ENCODE peak calls at places on chromosomes 3 and 15, in seven cellular contexts. A is vagina, R is colonic mucosa, W is A673, Q is astrocyte of the spinal cord, Z is cardiac muscle cell, S is breast epithelium. H is an unnamed sample.

GRCh38 chr3:151769175-151769574 is 35.4 kb downstream of the AADACL2 start:
- DNase-seq in A (no peak), R (no peak), W (no peak), Q (no peak), Z (no peak), S (no peak), H (no peak)

GRCh38 chr15:62164500-62165028 is 521 bp downstream of the C2CD4B start:
- DNase-seq in A (no peak), R (no peak), W (peak), Q (no peak), Z (peak), S (no peak), H (peak)

GRCh38 chr3:168812234-168812633 is 716.5 kb upstream of the GOLIM4 start:
- DNase-seq in A (no peak), R (no peak), W (peak), Q (peak), Z (no peak), S (no peak), H (no peak)

GRCh38 chr3:14767706-14768105 is 51.1 kb upstream of the FGD5 start:
- DNase-seq in A (no peak), R (no peak), W (no peak), Q (no peak), Z (no peak), S (no peak), H (no peak)

GRCh38 chr3:30167511-30168135 is 438.8 kb upstream of the TGFBR2 start:
- DNase-seq in A (no peak), R (no peak), W (peak), Q (peak), Z (no peak), S (no peak), H (no peak)

GRCh38 chr15:63915209-63915887 is 81.6 kb upstream of the HERC1 start:
- DNase-seq in A (no peak), R (no peak), W (no peak), Q (no peak), Z (peak), S (no peak), H (no peak)

GRCh38 chr3:16124636-16125035 is 49.8 kb upstream of the GALNT15 start:
- DNase-seq in A (no peak), R (no peak), W (no peak), Q (peak), Z (no peak), S (no peak), H (peak)

GRCh38 chr3:55721716-55722484 is 234.8 kb upstream of the WNT5A start:
- DNase-seq in A (no peak), R (peak), W (peak), Q (peak), Z (peak), S (no peak), H (peak)

GRCh38 chr3:157390713-157391515 is 45.7 kb upstream of the PTX3 start:
- DNase-seq in A (no peak), R (no peak), W (no peak), Q (no peak), Z (no peak), S (no peak), H (no peak)

GRCh38 chr3:30658328-30659052 is 52.1 kb downstream of the TGFBR2 start:
- DNase-seq in A (no peak), R (no peak), W (peak), Q (peak), Z (no peak), S (no peak), H (peak)

GRCh38 chr3:193688845-193689714 is 96.1 kb downstream of the OPA1 start:
- DNase-seq in A (no peak), R (no peak), W (no peak), Q (no peak), Z (no peak), S (no peak), H (no peak)

GRCh38 chr3:193693774-193694173 is 100.8 kb downstream of the OPA1 start:
- DNase-seq in A (no peak), R (no peak), W (no peak), Q (no peak), Z (no peak), S (no peak), H (no peak)
- H3K4me3 ChIP-seq in A (no peak), R (no peak), W (no peak), Q (no peak), Z (no peak), S (no peak), H (no peak)

GRCh38 chr3:179076243-179077027 is 4.8 kb upstream of the ZMAT3 start:
- DNase-seq in A (no peak), R (no peak), W (no peak), Q (no peak), Z (no peak), S (no peak), H (no peak)
- TF ChIP-seq CTCF in A (no peak), R (no peak), W (no peak), Q (no peak), Z (no peak), S (no peak), H (no peak)

DNA sequence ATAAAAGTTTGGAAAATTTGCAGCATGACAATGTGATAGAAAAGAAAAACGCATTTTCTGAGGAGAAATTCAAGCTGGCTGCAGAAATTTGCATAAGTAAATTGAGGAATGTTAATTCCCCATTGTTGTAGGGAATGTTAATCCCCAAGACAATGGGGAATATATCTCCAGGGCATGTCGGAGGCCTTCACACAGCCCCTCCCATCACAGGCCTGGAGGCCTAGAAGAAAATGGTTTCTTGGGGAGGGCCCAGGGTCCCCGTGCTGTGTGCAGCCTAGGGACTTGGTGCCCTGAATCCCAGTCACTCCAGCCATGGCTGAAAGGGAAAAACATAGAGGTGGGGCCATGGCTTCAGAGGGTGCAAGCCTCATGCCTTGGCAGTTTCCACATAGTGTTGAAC is 101.1 kb downstream of the BOC start:
- DNase-seq in A (no peak), R (no peak), W (peak), Q (no peak), Z (no peak), S (no peak), H (no peak)
- H3K4me3 ChIP-seq in A (no peak), R (no peak), W (no peak), Q (no peak), Z (no peak), S (no peak), H (no peak)

DNA sequence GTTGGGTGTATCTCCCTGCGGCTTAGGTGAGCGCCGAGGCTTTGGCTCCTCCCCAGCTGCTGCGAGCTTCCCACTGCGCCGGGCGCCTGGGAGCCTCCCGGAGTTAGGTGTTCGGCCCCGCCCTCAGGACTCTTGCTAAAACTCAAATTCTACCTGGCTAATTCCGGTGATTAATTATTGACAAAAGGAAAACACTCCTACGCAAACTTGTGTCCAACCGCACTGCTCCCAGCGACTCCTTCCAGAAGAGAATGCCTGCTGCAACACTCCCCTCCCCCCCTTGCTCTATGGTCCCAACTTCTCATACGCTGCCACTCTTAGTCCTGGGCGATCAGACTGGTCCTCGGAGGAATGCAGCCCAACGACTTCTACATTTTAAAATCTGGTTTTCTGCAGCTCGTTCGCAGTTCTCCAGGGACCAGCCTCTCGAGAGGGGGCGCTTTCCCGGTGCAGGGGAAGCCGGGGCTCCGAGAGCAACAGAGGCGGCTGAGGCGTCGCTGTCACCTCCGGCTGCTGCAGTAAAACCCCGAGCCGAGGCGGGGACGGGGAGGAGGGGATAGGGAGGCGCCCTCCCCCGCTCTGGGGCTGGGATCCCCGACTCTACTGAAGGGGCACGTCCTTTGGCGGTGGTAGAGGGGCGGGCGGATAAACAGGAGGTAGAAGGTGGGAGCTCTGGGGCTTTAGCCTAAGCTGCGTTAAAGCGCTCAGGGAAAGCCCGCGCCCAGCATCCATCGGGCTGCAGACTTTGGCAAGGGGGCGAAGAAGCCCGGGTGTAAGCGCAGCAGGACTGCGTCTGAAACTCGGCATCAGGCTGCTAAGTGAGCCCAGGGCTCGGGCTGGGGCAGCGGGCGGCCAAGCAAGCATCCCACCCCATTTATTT is at the start of gene SPTSSB:
- DNase-seq in A (no peak), R (peak), W (peak), Q (peak), Z (peak), S (no peak), H (no peak)
- TF ChIP-seq CTCF in A (no peak), R (no peak), W (peak), Q (peak), Z (no peak), S (no peak), H (no peak)

GRCh38 chr3:147410518-147411234 is 1.5 kb downstream of the ZIC1 start:
- DNase-seq in A (peak), R (no peak), W (peak), Q (peak), Z (no peak), S (no peak), H (peak)
- H3K4me3 ChIP-seq in A (peak), R (peak), W (peak), Q (peak), Z (peak), S (peak), H (peak)

DNA sequence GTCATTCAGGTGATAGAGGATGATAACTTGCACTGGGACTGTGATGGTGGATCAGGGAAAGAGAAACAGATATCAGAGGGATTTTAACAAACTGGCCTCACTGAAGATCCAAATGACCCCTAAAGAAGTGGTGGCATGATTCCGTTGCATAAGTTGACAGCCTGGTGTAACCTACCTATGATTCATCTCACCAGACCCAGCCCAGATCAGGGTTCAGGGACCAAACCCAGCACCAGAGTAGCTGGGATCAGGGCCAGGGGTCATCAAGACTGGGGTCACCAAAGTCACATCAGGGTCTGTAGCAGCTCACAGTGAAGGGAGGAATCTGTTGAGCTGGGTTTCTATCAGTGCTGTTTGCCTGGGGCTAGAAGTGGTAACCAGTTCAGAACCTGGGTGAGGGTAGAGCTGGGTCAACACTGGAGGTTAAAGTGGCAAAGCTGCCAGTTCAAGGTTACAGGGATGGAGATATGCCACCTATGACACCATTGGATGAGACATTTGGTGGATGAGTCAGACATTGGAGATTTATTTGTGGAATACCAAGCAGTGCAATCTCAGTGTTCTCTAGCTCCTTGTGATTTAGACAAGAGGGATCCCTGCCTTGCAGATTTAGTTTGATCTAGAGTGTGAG is 35.9 kb downstream of the CASR start:
- DNase-seq in A (no peak), R (no peak), W (no peak), Q (no peak), Z (no peak), S (no peak), H (no peak)
- TF ChIP-seq CTCF in A (no peak), R (no peak), W (no peak), Q (no peak), Z (no peak), S (no peak), H (no peak)

GRCh38 chr15:78673476-78673875 is 32.5 kb upstream of the CHRNB4 start:
- DNase-seq in A (no peak), R (no peak), W (peak), Q (no peak), Z (no peak), S (no peak), H (no peak)

GRCh38 chr15:78671626-78672211 is 30.7 kb upstream of the CHRNB4 start:
- DNase-seq in A (no peak), R (no peak), W (peak), Q (no peak), Z (no peak), S (no peak), H (no peak)

GRCh38 chr15:78675206-78675605 is 34.2 kb upstream of the CHRNB4 start:
- DNase-seq in A (no peak), R (no peak), W (no peak), Q (no peak), Z (no peak), S (no peak), H (no peak)

GRCh38 chr15:78673917-78674444 is 33.0 kb upstream of the CHRNB4 start:
- DNase-seq in A (no peak), R (no peak), W (no peak), Q (no peak), Z (no peak), S (no peak), H (no peak)

DNA sequence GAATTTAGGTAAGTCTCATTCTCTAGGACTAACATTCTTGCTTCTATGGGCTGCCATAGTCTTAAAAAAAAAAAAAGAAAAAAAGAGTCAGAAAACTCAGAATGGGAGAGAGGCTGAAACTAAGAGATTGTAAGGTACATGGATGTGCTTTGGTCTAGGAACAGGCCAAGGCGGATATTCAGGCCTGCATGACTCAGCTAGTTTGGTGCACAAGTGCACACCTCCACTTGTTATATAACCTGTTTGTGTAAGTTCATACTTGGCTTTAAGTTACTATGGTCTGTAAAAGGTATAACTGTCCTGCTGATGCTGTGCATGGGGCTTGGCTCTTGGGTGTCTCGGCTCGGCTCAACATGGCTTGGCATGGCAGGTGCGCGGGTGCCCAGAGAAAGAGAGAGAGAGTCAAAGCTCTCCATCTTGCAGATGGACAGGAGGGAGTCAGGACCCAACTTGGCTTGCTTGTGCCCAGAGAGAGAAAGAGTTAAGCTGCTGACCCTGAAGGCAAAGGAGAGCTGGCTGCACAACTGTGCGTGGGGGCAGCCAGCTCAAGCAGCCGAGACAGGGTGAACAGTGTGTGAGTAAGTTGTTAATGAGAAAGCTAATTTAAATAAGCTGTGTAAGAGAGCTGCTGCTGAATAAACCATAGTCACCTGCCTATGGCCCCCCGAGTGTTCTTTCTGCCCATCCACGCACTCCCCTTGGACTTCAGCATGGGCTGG is 31.4 kb upstream of the CHRNB4 start:
- DNase-seq in A (no peak), R (no peak), W (no peak), Q (no peak), Z (no peak), S (no peak), H (no peak)
- H3K4me3 ChIP-seq in A (no peak), R (no peak), W (no peak), Q (no peak), Z (no peak), S (no peak), H (no peak)

GRCh38 chr3:161101609-161102008 is 3.5 kb downstream of the B3GALNT1 start:
- DNase-seq in A (no peak), R (no peak), W (no peak), Q (no peak), Z (no peak), S (no peak), H (no peak)

GRCh38 chr3:161100994-161101393 is 4.2 kb downstream of the B3GALNT1 start:
- DNase-seq in A (no peak), R (peak), W (no peak), Q (no peak), Z (no peak), S (no peak), H (no peak)

DNA sequence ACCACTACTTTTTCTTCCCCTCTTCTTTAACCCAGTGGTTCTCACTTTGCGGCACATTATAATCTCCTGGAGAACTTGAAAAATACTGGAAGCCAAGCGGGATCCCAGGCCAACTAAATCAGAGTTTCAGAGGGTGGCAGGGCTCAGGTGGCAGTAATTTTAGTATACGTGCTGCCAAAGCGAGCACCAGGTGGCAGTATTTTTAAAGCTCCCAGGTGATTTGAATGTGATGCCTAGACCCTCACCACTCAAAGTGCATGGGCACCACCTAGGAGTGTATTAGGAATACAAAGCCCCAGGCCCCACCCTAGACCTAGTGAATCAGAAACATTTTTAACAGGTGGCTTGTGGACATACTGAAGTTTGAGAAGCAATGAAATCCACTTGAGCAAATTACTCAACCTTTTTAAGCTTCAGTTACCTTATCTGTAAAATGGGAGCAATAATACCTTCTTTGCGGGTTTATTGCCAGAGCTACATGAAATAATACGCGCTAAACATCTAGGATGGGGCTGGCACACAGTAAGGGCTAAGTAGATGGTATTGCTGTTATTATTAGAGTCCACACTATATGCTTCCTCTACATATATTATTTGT is 8.3 kb downstream of the B3GALNT1 start:
- DNase-seq in A (no peak), R (no peak), W (no peak), Q (no peak), Z (peak), S (no peak), H (no peak)
- TF ChIP-seq CTCF in A (no peak), R (no peak), W (peak), Q (peak), Z (peak), S (no peak), H (peak)

H was measured in fibroblast of pulmonary artery.